ENCODE peak calls at places on chromosomes 11 and 22, in four cellular contexts. I, H, U and J are unnamed samples.

GRCh38 chr11:1708716-1709115 is 11.7 kb downstream of the KRTAP5-6 start:
- DNase-seq in I (no peak), U (no peak), H (no peak), J (no peak)

GRCh38 chr22:29305836-29306174 is 645 bp upstream of the GAS2L1 start:
- DNase-seq in U (no peak), H (no peak), I (no peak), J (no peak)

GRCh38 chr11:75365711-75366181 is 14.3 kb upstream of the ARRB1 start:
- DNase-seq in U (no peak), I (no peak), H (no peak), J (no peak)

GRCh38 chr11:46914363-46914762 is 4.0 kb downstream of the LRP4 start:
- DNase-seq in H (no peak), U (no peak), I (no peak), J (no peak)

GRCh38 chr11:8068605-8069221 is 12.3 kb upstream of the TUB start:
- DNase-seq in U (no peak), H (no peak), I (peak), J (peak)

GRCh38 chr22:25546751-25547150 is 17.7 kb upstream of the GRK3 start:
- DNase-seq in H (no peak), I (no peak), U (no peak), J (no peak)

GRCh38 chr11:23123766-23124165 is 263.5 kb upstream of the CCDC179 start:
- DNase-seq in I (no peak), U (no peak), H (no peak), J (no peak)

GRCh38 chr11:1876361-1877063 is 15.2 kb downstream of the PRR33 start:
- DNase-seq in H (no peak), U (no peak), I (peak), J (no peak)

GRCh38 chr22:40472579-40472978 is 102.2 kb downstream of the SGSM3 start:
- DNase-seq in U (no peak), H (no peak), I (no peak), J (no peak)

GRCh38 chr11:28343304-28344233 is 235.4 kb downstream of the METTL15 start:
- DNase-seq in U (no peak), I (no peak), H (no peak), J (peak)

GRCh38 chr22:35749808-35750207 is 32.1 kb downstream of the APOL5 start:
- DNase-seq in I (no peak), U (no peak), H (no peak), J (peak)

GRCh38 chr11:78079232-78080083 is at the start of gene NDUFC2:
- DNase-seq in I (peak), U (peak), H (peak), J (peak)

GRCh38 chr11:32385998-32386397 is 49.3 kb downstream of the WT1 start:
- DNase-seq in U (no peak), I (no peak), H (no peak), J (no peak)

GRCh38 chr11:86303257-86303656 is 1.2 kb downstream of the HIKESHI start:
- DNase-seq in I (no peak), U (no peak), H (no peak), J (no peak)

GRCh38 chr11:93481279-93481678 is 61.9 kb downstream of the SMCO4 start:
- DNase-seq in I (no peak), U (no peak), H (no peak), J (no peak)

GRCh38 chr22:32794449-32795213 is 6.9 kb upstream of the TIMP3 start:
- DNase-seq in H (no peak), I (no peak), U (no peak), J (no peak)

GRCh38 chr11:62575156-62575555 is 1.5 kb upstream of the EEF1G start:
- DNase-seq in I (peak), U (no peak), H (no peak), J (no peak)

GRCh38 chr22:38203090-38203810 is 1.5 kb downstream of the MAFF start:
- DNase-seq in H (peak), U (no peak), I (no peak), J (no peak)

GRCh38 chr11:44733877-44734276 is 7.1 kb downstream of the TSPAN18 start:
- DNase-seq in H (no peak), U (no peak), I (no peak), J (no peak)

GRCh38 chr22:24427500-24428164 is at the start of gene ADORA2A:
- DNase-seq in U (peak), H (peak), I (peak), J (no peak)

GRCh38 chr22:35582861-35583670 is 34.1 kb downstream of the MB start:
- DNase-seq in H (peak), U (peak), I (peak), J (no peak)

GRCh38 chr11:12121504-12121903 is 11.1 kb downstream of the MICAL2 start:
- DNase-seq in I (no peak), U (no peak), H (no peak), J (no peak)

GRCh38 chr11:24153337-24153736 is 343.5 kb upstream of the LUZP2 start:
- DNase-seq in I (no peak), U (no peak), H (no peak), J (no peak)

GRCh38 chr11:64028398-64029115 is 7.2 kb upstream of the FLRT1 start:
- DNase-seq in I (no peak), U (no peak), H (no peak), J (no peak)

GRCh38 chr11:120712862-120713770 is 201.6 kb downstream of the GRIK4 start:
- DNase-seq in I (no peak), U (no peak), H (no peak), J (no peak)

GRCh38 chr22:35191412-35191811 is 65.9 kb upstream of the HMGXB4 start:
- DNase-seq in H (no peak), I (no peak), U (no peak), J (no peak)

GRCh38 chr11:76048763-76049162 is 157.5 kb downstream of the WNT11 start:
- DNase-seq in I (no peak), U (no peak), H (no peak), J (no peak)

GRCh38 chr22:28413612-28414011 is 266.0 kb downstream of the TTC28 start:
- DNase-seq in H (no peak), U (no peak), I (no peak), J (no peak)

GRCh38 chr22:26589367-26589844 is 526 bp downstream of the TPST2 start:
- DNase-seq in U (peak), H (peak), I (peak), J (no peak)

GRCh38 chr11:125348141-125348651 is 147.9 kb downstream of the FEZ1 start:
- DNase-seq in U (no peak), H (no peak), I (no peak), J (no peak)

GRCh38 chr11:95703059-95703458 is 86.5 kb downstream of the FAM76B start:
- DNase-seq in I (no peak), U (no peak), H (no peak), J (no peak)

GRCh38 chr22:20141186-20142077 is 9.4 kb downstream of the CCDC188 start:
- DNase-seq in I (no peak), H (no peak), U (no peak), J (peak)

GRCh38 chr11:18364495-18365047 is 29.8 kb upstream of the LDHA start:
- DNase-seq in U (no peak), H (no peak), I (no peak), J (no peak)

GRCh38 chr11:117122546-117122945 is 21.5 kb upstream of the PAFAH1B2 start:
- DNase-seq in I (no peak), U (no peak), H (no peak), J (no peak)

GRCh38 chr11:8247312-8247711 is 16.4 kb downstream of the LMO1 start:
- DNase-seq in U (no peak), I (no peak), H (no peak), J (no peak)